ENCODE peak calls at places on chromosomes 3 and 15, in ten cellular contexts. One of them, this sample, is unnamed. For H3K4me1 and H3K9me3, the result is how much of the 10 kb centered on the place peaks cover.

GRCh38 chr3:169610888-169611291 is 52.6 kb downstream of the MECOM start:
- DNase-seq in stomach: no peak
- DNase-seq in IMR-90: no peak
- DNase-seq in Caco-2: no peak
- DNase-seq in heart left ventricle: no peak
- DNase-seq in CD8-positive, alpha-beta memory T cell: no peak
- DNase-seq in small intestine: no peak
- DNase-seq in CD8-positive, alpha-beta T cell: no peak
- DNase-seq in body of pancreas: no peak
- DNase-seq in lung: no peak
- DNase-seq in this sample: no peak

GRCh38 chr3:12401208-12401607 is 83.1 kb upstream of the TSEN2 start:
- DNase-seq in stomach: no peak
- DNase-seq in IMR-90: no peak
- DNase-seq in Caco-2: no peak
- DNase-seq in heart left ventricle: no peak
- DNase-seq in CD8-positive, alpha-beta memory T cell: no peak
- DNase-seq in small intestine: no peak
- DNase-seq in CD8-positive, alpha-beta T cell: no peak
- DNase-seq in body of pancreas: no peak
- DNase-seq in lung: no peak
- DNase-seq in this sample: no peak

GRCh38 chr3:126716057-126716456 is 12.0 kb downstream of the CHCHD6 start:
- DNase-seq in stomach: no peak
- DNase-seq in IMR-90: no peak
- DNase-seq in Caco-2: no peak
- DNase-seq in heart left ventricle: no peak
- DNase-seq in CD8-positive, alpha-beta memory T cell: no peak
- DNase-seq in small intestine: no peak
- DNase-seq in CD8-positive, alpha-beta T cell: no peak
- DNase-seq in body of pancreas: no peak
- DNase-seq in lung: no peak
- DNase-seq in this sample: no peak

GRCh38 chr3:131007782-131008181 is 18.8 kb downstream of the ASTE1 start:
- DNase-seq in stomach: no peak
- DNase-seq in IMR-90: peak
- DNase-seq in Caco-2: no peak
- DNase-seq in heart left ventricle: no peak
- DNase-seq in CD8-positive, alpha-beta memory T cell: no peak
- DNase-seq in small intestine: no peak
- DNase-seq in CD8-positive, alpha-beta T cell: no peak
- DNase-seq in body of pancreas: no peak
- DNase-seq in lung: no peak
- DNase-seq in this sample: no peak

GRCh38 chr3:127652246-127652995 is 20.3 kb upstream of the ABTB1 start:
- DNase-seq in stomach: peak
- DNase-seq in IMR-90: peak
- DNase-seq in Caco-2: no peak
- DNase-seq in heart left ventricle: peak
- DNase-seq in CD8-positive, alpha-beta memory T cell: no peak
- DNase-seq in small intestine: peak
- DNase-seq in CD8-positive, alpha-beta T cell: peak
- DNase-seq in body of pancreas: peak
- DNase-seq in lung: no peak
- DNase-seq in this sample: peak

GRCh38 chr3:12193485-12194165 is 34.9 kb upstream of the TIMP4 start:
- DNase-seq in stomach: peak
- DNase-seq in IMR-90: peak
- DNase-seq in Caco-2: no peak
- DNase-seq in heart left ventricle: no peak
- DNase-seq in CD8-positive, alpha-beta memory T cell: no peak
- DNase-seq in small intestine: peak
- DNase-seq in CD8-positive, alpha-beta T cell: no peak
- DNase-seq in body of pancreas: no peak
- DNase-seq in lung: peak
- DNase-seq in this sample: no peak

GRCh38 chr15:41936649-41937567 is 35.4 kb downstream of the EHD4 start:
- DNase-seq in stomach: peak
- DNase-seq in IMR-90: peak
- DNase-seq in Caco-2: no peak
- DNase-seq in heart left ventricle: peak
- DNase-seq in CD8-positive, alpha-beta memory T cell: peak
- DNase-seq in small intestine: peak
- DNase-seq in CD8-positive, alpha-beta T cell: peak
- DNase-seq in body of pancreas: no peak
- DNase-seq in lung: no peak
- DNase-seq in this sample: no peak

GRCh38 chr3:167091186-167091585 is 288.9 kb downstream of the ZBBX start:
- DNase-seq in stomach: no peak
- DNase-seq in IMR-90: no peak
- DNase-seq in Caco-2: no peak
- DNase-seq in heart left ventricle: no peak
- DNase-seq in CD8-positive, alpha-beta memory T cell: no peak
- DNase-seq in small intestine: no peak
- DNase-seq in CD8-positive, alpha-beta T cell: no peak
- DNase-seq in body of pancreas: no peak
- DNase-seq in lung: no peak
- DNase-seq in this sample: no peak

GRCh38 chr3:81216192-81216591 is 545.3 kb downstream of the GBE1 start:
- DNase-seq in stomach: no peak
- DNase-seq in IMR-90: peak
- DNase-seq in Caco-2: no peak
- DNase-seq in heart left ventricle: no peak
- DNase-seq in CD8-positive, alpha-beta memory T cell: no peak
- DNase-seq in small intestine: no peak
- DNase-seq in CD8-positive, alpha-beta T cell: no peak
- DNase-seq in body of pancreas: no peak
- DNase-seq in lung: no peak
- DNase-seq in this sample: no peak

GRCh38 chr15:42805266-42805665 is 68.3 kb upstream of the CDAN1 start:
- DNase-seq in stomach: no peak
- DNase-seq in IMR-90: no peak
- DNase-seq in Caco-2: no peak
- DNase-seq in heart left ventricle: no peak
- DNase-seq in CD8-positive, alpha-beta memory T cell: no peak
- DNase-seq in small intestine: no peak
- DNase-seq in CD8-positive, alpha-beta T cell: no peak
- DNase-seq in body of pancreas: no peak
- DNase-seq in lung: no peak
- DNase-seq in this sample: no peak

GRCh38 chr15:101328001-101328400 is 33.0 kb upstream of the SNRPA1 start:
- DNase-seq in stomach: no peak
- DNase-seq in IMR-90: no peak
- DNase-seq in Caco-2: no peak
- DNase-seq in heart left ventricle: no peak
- DNase-seq in CD8-positive, alpha-beta memory T cell: no peak
- DNase-seq in small intestine: no peak
- DNase-seq in CD8-positive, alpha-beta T cell: no peak
- DNase-seq in body of pancreas: no peak
- DNase-seq in lung: no peak
- DNase-seq in this sample: no peak

GRCh38 chr15:75238150-75238549 is 20.0 kb upstream of the GOLGA6C start:
- DNase-seq in stomach: no peak
- DNase-seq in IMR-90: no peak
- DNase-seq in Caco-2: no peak
- DNase-seq in heart left ventricle: no peak
- DNase-seq in CD8-positive, alpha-beta memory T cell: no peak
- DNase-seq in small intestine: no peak
- DNase-seq in CD8-positive, alpha-beta T cell: no peak
- DNase-seq in body of pancreas: peak
- DNase-seq in lung: no peak
- DNase-seq in this sample: no peak

GRCh38 chr15:64247906-64248541 is 85.2 kb upstream of the PPIB start:
- DNase-seq in stomach: no peak
- DNase-seq in IMR-90: peak
- DNase-seq in Caco-2: peak
- DNase-seq in heart left ventricle: no peak
- DNase-seq in CD8-positive, alpha-beta memory T cell: peak
- DNase-seq in small intestine: peak
- DNase-seq in CD8-positive, alpha-beta T cell: peak
- DNase-seq in body of pancreas: peak
- DNase-seq in lung: no peak
- DNase-seq in this sample: peak

GRCh38 chr3:64203216-64203615 is 22.1 kb downstream of the PRICKLE2 start:
- DNase-seq in stomach: no peak
- DNase-seq in IMR-90: peak
- DNase-seq in Caco-2: no peak
- DNase-seq in heart left ventricle: no peak
- DNase-seq in CD8-positive, alpha-beta memory T cell: no peak
- DNase-seq in small intestine: no peak
- DNase-seq in CD8-positive, alpha-beta T cell: no peak
- DNase-seq in body of pancreas: no peak
- DNase-seq in lung: no peak
- DNase-seq in this sample: no peak

GRCh38 chr3:171491412-171491811 is 31.2 kb upstream of the TNIK start:
- DNase-seq in stomach: no peak
- DNase-seq in IMR-90: peak
- DNase-seq in Caco-2: no peak
- DNase-seq in heart left ventricle: no peak
- DNase-seq in CD8-positive, alpha-beta memory T cell: no peak
- DNase-seq in small intestine: peak
- DNase-seq in CD8-positive, alpha-beta T cell: no peak
- DNase-seq in body of pancreas: no peak
- DNase-seq in lung: no peak
- DNase-seq in this sample: no peak

GRCh38 chr3:171498921-171499320 is 38.7 kb upstream of the TNIK start:
- DNase-seq in stomach: no peak
- DNase-seq in IMR-90: no peak
- DNase-seq in Caco-2: no peak
- DNase-seq in heart left ventricle: no peak
- DNase-seq in CD8-positive, alpha-beta memory T cell: no peak
- DNase-seq in small intestine: no peak
- DNase-seq in CD8-positive, alpha-beta T cell: no peak
- DNase-seq in body of pancreas: no peak
- DNase-seq in lung: no peak
- DNase-seq in this sample: no peak

GRCh38 chr3:171497546-171497945 is 37.3 kb upstream of the TNIK start:
- DNase-seq in stomach: no peak
- DNase-seq in IMR-90: no peak
- DNase-seq in Caco-2: no peak
- DNase-seq in heart left ventricle: no peak
- DNase-seq in CD8-positive, alpha-beta memory T cell: no peak
- DNase-seq in small intestine: no peak
- DNase-seq in CD8-positive, alpha-beta T cell: no peak
- DNase-seq in body of pancreas: no peak
- DNase-seq in lung: no peak
- DNase-seq in this sample: no peak

GRCh38 chr3:171494457-171495109 is 34.4 kb upstream of the TNIK start:
- DNase-seq in stomach: no peak
- DNase-seq in IMR-90: no peak
- DNase-seq in Caco-2: no peak
- DNase-seq in heart left ventricle: no peak
- DNase-seq in CD8-positive, alpha-beta memory T cell: no peak
- DNase-seq in small intestine: peak
- DNase-seq in CD8-positive, alpha-beta T cell: no peak
- DNase-seq in body of pancreas: no peak
- DNase-seq in lung: no peak
- DNase-seq in this sample: no peak

GRCh38 chr3:171495413-171495812 is 35.2 kb upstream of the TNIK start:
- DNase-seq in stomach: no peak
- DNase-seq in IMR-90: no peak
- DNase-seq in Caco-2: no peak
- DNase-seq in heart left ventricle: no peak
- DNase-seq in CD8-positive, alpha-beta memory T cell: no peak
- DNase-seq in small intestine: no peak
- DNase-seq in CD8-positive, alpha-beta T cell: no peak
- DNase-seq in body of pancreas: no peak
- DNase-seq in lung: no peak
- DNase-seq in this sample: no peak
- H3K4me1 ChIP-seq in stomach: under half
- H3K4me1 ChIP-seq in IMR-90: under half
- H3K4me1 ChIP-seq in Caco-2: under half
- H3K4me1 ChIP-seq in heart left ventricle: under half
- H3K4me1 ChIP-seq in CD8-positive, alpha-beta memory T cell: under half
- H3K4me1 ChIP-seq in small intestine: under half
- H3K4me1 ChIP-seq in CD8-positive, alpha-beta T cell: under half
- H3K4me1 ChIP-seq in body of pancreas: under half
- H3K4me1 ChIP-seq in lung: under half
- H3K4me1 ChIP-seq in this sample: under half

DNA sequence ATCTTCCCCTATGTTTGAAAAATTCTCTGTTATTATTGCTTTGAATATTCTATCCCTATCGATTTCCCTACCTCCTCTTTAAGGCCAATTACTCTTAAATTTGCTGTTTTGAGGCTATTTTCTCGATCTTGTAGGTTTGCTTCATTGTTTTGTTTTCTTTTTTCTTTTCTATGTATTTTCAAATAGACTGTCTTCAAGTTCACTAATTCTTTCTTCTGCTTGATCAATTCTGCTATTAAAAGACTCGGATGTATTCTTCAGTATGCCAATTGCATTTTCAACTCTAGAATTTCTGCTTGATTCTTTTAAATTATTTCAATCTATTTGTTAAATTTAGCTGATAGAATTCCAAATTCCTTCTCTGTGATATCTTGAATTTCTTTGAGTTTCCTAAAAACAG is 144.0 kb upstream of the NANOGP8 start:
- DNase-seq in stomach: no peak
- DNase-seq in IMR-90: no peak
- DNase-seq in Caco-2: no peak
- DNase-seq in heart left ventricle: no peak
- DNase-seq in CD8-positive, alpha-beta memory T cell: no peak
- DNase-seq in small intestine: no peak
- DNase-seq in CD8-positive, alpha-beta T cell: no peak
- DNase-seq in body of pancreas: no peak
- DNase-seq in lung: no peak
- DNase-seq in this sample: no peak
- H3K4me3 ChIP-seq in stomach: no peak
- H3K4me3 ChIP-seq in IMR-90: no peak
- H3K4me3 ChIP-seq in Caco-2: no peak
- H3K4me3 ChIP-seq in heart left ventricle: no peak
- H3K4me3 ChIP-seq in CD8-positive, alpha-beta memory T cell: no peak
- H3K4me3 ChIP-seq in small intestine: no peak
- H3K4me3 ChIP-seq in CD8-positive, alpha-beta T cell: no peak
- H3K4me3 ChIP-seq in body of pancreas: no peak
- H3K4me3 ChIP-seq in lung: no peak
- H3K4me3 ChIP-seq in this sample: no peak

DNA sequence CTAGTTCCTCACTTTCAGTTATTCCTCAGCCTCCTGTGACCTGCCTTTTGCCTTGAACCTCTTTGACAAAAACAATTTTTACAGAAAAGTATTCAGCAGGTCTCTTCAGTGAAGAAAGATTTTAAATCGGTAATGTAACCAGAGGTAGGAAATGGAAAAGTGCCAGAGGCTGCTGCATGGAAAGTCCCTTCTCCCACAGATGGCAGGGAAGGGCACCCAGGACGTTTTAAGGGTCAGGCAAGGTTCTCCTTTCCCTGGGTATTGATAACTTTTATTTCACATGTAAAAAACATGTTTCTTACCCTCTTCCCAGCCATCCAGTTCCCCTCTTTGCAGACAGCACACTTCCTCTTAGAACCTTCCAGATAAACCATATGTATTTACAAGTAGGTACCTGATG is 185.6 kb downstream of the OR4M2 start:
- DNase-seq in stomach: no peak
- DNase-seq in IMR-90: no peak
- DNase-seq in Caco-2: no peak
- DNase-seq in heart left ventricle: no peak
- DNase-seq in CD8-positive, alpha-beta memory T cell: no peak
- DNase-seq in small intestine: no peak
- DNase-seq in CD8-positive, alpha-beta T cell: no peak
- DNase-seq in body of pancreas: peak
- DNase-seq in lung: no peak
- DNase-seq in this sample: no peak
- H3K9me3 ChIP-seq in stomach: under half
- H3K9me3 ChIP-seq in IMR-90: under half
- H3K9me3 ChIP-seq in Caco-2: under half
- H3K9me3 ChIP-seq in heart left ventricle: under half
- H3K9me3 ChIP-seq in CD8-positive, alpha-beta memory T cell: under half
- H3K9me3 ChIP-seq in small intestine: under half
- H3K9me3 ChIP-seq in CD8-positive, alpha-beta T cell: under half
- H3K9me3 ChIP-seq in body of pancreas: under half
- H3K9me3 ChIP-seq in lung: under half
- H3K9me3 ChIP-seq in this sample: under half

GRCh38 chr3:16072420-16073110 is 101.9 kb upstream of the GALNT15 start:
- DNase-seq in stomach: no peak
- DNase-seq in IMR-90: peak
- DNase-seq in Caco-2: no peak
- DNase-seq in heart left ventricle: no peak
- DNase-seq in CD8-positive, alpha-beta memory T cell: no peak
- DNase-seq in small intestine: no peak
- DNase-seq in CD8-positive, alpha-beta T cell: no peak
- DNase-seq in body of pancreas: no peak
- DNase-seq in lung: no peak
- DNase-seq in this sample: no peak
- H3K4me1 ChIP-seq in stomach: under half
- H3K4me1 ChIP-seq in IMR-90: under half
- H3K4me1 ChIP-seq in Caco-2: under half
- H3K4me1 ChIP-seq in heart left ventricle: under half
- H3K4me1 ChIP-seq in CD8-positive, alpha-beta memory T cell: under half
- H3K4me1 ChIP-seq in small intestine: under half
- H3K4me1 ChIP-seq in CD8-positive, alpha-beta T cell: under half
- H3K4me1 ChIP-seq in body of pancreas: under half
- H3K4me1 ChIP-seq in lung: under half
- H3K4me1 ChIP-seq in this sample: under half